ENCODE peak calls at places on chromosome 18, in seven cellular contexts. P is astrocyte of the cerebellum, N is mesenchymal stem cell, G is left lung, K is RWPE1, V is transverse colon, E is NB4. F is an unnamed sample.

GRCh38 chr18:7579176-7579922 is 12.2 kb downstream of the PTPRM start:
- DNase-seq in P (no peak), N (no peak), G (no peak), K (no peak), V (no peak), E (no peak), F (no peak)

GRCh38 chr18:13464432-13465125 is 246.0 kb downstream of the LDLRAD4 start:
- DNase-seq in P (no peak), N (no peak), G (peak; percentile 90), K (no peak), V (peak; percentile 59), E (peak; percentile 80), F (no peak)

GRCh38 chr18:63046375-63046774 is 273.2 kb downstream of the BCL2 start:
- DNase-seq in P (no peak), N (no peak), G (no peak), K (no peak), V (peak; percentile 37), E (no peak), F (no peak)

GRCh38 chr18:74392323-74392722 is 64.8 kb downstream of the DIPK1C start:
- DNase-seq in P (no peak), N (no peak), G (no peak), K (no peak), V (no peak), E (no peak), F (no peak)

GRCh38 chr18:6836331-6836730 is 106.8 kb downstream of the ARHGAP28 start:
- DNase-seq in P (no peak), N (no peak), G (no peak), K (peak; percentile 13), V (no peak), E (no peak), F (no peak)

GRCh38 chr18:32724071-32724696 is 48.6 kb downstream of the KLHL14 start:
- DNase-seq in P (no peak), N (no peak), G (no peak), K (no peak), V (no peak), E (no peak), F (no peak)

GRCh38 chr18:37476182-37476581 is 89.4 kb downstream of the CELF4 start:
- DNase-seq in P (no peak), N (peak; percentile 31), G (no peak), K (no peak), V (peak; percentile 18), E (peak; percentile 49), F (peak; percentile 74)

GRCh38 chr18:23231340-23232021 is 96.2 kb downstream of the CABLES1 start:
- DNase-seq in P (peak; percentile 65), N (peak; percentile 97), G (no peak), K (peak; percentile 34), V (peak; percentile 62), E (peak; percentile 98), F (no peak)

GRCh38 chr18:63160172-63160995 is 159.2 kb downstream of the BCL2 start:
- DNase-seq in P (no peak), N (no peak), G (no peak), K (no peak), V (no peak), E (no peak), F (no peak)

GRCh38 chr18:51151568-51152511 is 45.6 kb downstream of the MEX3C start:
- DNase-seq in P (no peak), N (no peak), G (peak; percentile 71), K (no peak), V (peak; percentile 66), E (peak; percentile 45), F (peak; percentile 24)

GRCh38 chr18:43276471-43276870 is 819 bp downstream of the SYT4 start:
- DNase-seq in P (no peak), N (no peak), G (no peak), K (no peak), V (no peak), E (no peak), F (no peak)

GRCh38 chr18:57771183-57771582 is 31.9 kb downstream of the ATP8B1 start:
- DNase-seq in P (no peak), N (no peak), G (no peak), K (peak; percentile 54), V (peak; percentile 79), E (peak; percentile 37), F (peak; percentile 24)

GRCh38 chr18:11553098-11553940 is 56.1 kb upstream of the SLC35G4 start:
- DNase-seq in P (peak; percentile 49), N (peak; percentile 66), G (no peak), K (peak; percentile 64), V (no peak), E (peak; percentile 54), F (peak; percentile 82)

GRCh38 chr18:9996104-9996503 is 82.3 kb downstream of the VAPA start:
- DNase-seq in P (no peak), N (peak; percentile 22), G (no peak), K (no peak), V (no peak), E (no peak), F (no peak)

GRCh38 chr18:67463829-67464228 is 52.7 kb downstream of the DSEL start:
- DNase-seq in P (no peak), N (no peak), G (no peak), K (no peak), V (no peak), E (peak; percentile 31), F (peak; percentile 63)

GRCh38 chr18:63683890-63684289 is 18.9 kb upstream of the SERPINB11 start:
- DNase-seq in P (no peak), N (no peak), G (no peak), K (no peak), V (no peak), E (no peak), F (no peak)

GRCh38 chr18:50797147-50797546 is 22.7 kb downstream of the MRO start:
- DNase-seq in P (no peak), N (no peak), G (no peak), K (no peak), V (no peak), E (no peak), F (no peak)

GRCh38 chr18:21267370-21267769 is 25.3 kb downstream of the GREB1L start:
- DNase-seq in P (no peak), N (no peak), G (no peak), K (no peak), V (no peak), E (no peak), F (no peak)

GRCh38 chr18:28650860-28651259 is 473.9 kb upstream of the CDH2 start:
- DNase-seq in P (no peak), N (no peak), G (no peak), K (no peak), V (no peak), E (no peak), F (no peak)

GRCh38 chr18:37422116-37422515 is 143.5 kb downstream of the CELF4 start:
- DNase-seq in P (no peak), N (peak; percentile 8), G (no peak), K (no peak), V (no peak), E (no peak), F (no peak)

F was measured in GM23338.